ENCODE peak calls at places on chromosomes 6 and 20, in eight cellular contexts. M is left ventricle myocardium inferior; X is GM13976; D is lower lobe of right lung; T is CD8-positive, alpha-beta T cell; I is foreskin fibroblast; O is transverse colon; A is Peyer's patch. Y is an unnamed sample.

GRCh38 chr6:118963003-118963402 is 28.0 kb upstream of the MCM9 start:
- DNase-seq in M (no peak), X (no peak), D (no peak), T (no peak), I (peak; percentile 18), O (no peak), A (no peak), Y (no peak)

GRCh38 chr6:75458895-75459294 is 34.7 kb downstream of the FILIP1 start:
- DNase-seq in M (no peak), X (no peak), D (no peak), T (no peak), I (peak; percentile 83), O (no peak), A (no peak), Y (no peak)

GRCh38 chr6:46914279-46914810 is 7.4 kb downstream of the ADGRF5 start:
- DNase-seq in M (no peak), X (no peak), D (no peak), T (no peak), I (no peak), O (no peak), A (no peak), Y (no peak)

GRCh38 chr6:1390071-1390804 is 862 bp downstream of the FOXF2 start:
- DNase-seq in M (no peak), X (no peak), D (no peak), T (no peak), I (peak; percentile 64), O (no peak), A (no peak), Y (no peak)

GRCh38 chr20:39851459-39851858 is 837.6 kb downstream of the MAFB start:
- DNase-seq in M (no peak), X (no peak), D (no peak), T (no peak), I (peak; percentile 42), O (no peak), A (no peak), Y (no peak)

GRCh38 chr6:109961666-109962065 is 16.4 kb upstream of the GPR6 start:
- DNase-seq in M (no peak), X (no peak), D (no peak), T (no peak), I (peak; percentile 10), O (no peak), A (no peak), Y (no peak)

GRCh38 chr6:134187154-134187553 is 130.8 kb downstream of the SGK1 start:
- DNase-seq in M (no peak), X (no peak), D (no peak), T (no peak), I (no peak), O (no peak), A (no peak), Y (no peak)

GRCh38 chr6:137216106-137216505 is 3.1 kb downstream of the IFNGR1 start:
- DNase-seq in M (no peak), X (no peak), D (no peak), T (no peak), I (peak; percentile 70), O (no peak), A (no peak), Y (no peak)

GRCh38 chr6:165716886-165717285 is 53.8 kb upstream of the PDE10A start:
- DNase-seq in M (no peak), X (no peak), D (no peak), T (no peak), I (peak; percentile 1), O (no peak), A (no peak), Y (no peak)

GRCh38 chr20:14700641-14700965 is 363.2 kb upstream of the FLRT3 start:
- DNase-seq in M (no peak), X (no peak), D (no peak), T (no peak), I (peak; percentile 69), O (peak; percentile 14), A (no peak), Y (no peak)

GRCh38 chr20:24955045-24955444 is 6.0 kb downstream of the CST7 start:
- DNase-seq in M (no peak), X (peak; percentile 60), D (peak; percentile 16), T (no peak), I (no peak), O (no peak), A (no peak), Y (no peak)

GRCh38 chr6:82033631-82034211 is 213.8 kb downstream of the IBTK start:
- DNase-seq in M (peak; percentile 46), X (no peak), D (no peak), T (no peak), I (no peak), O (no peak), A (no peak), Y (no peak)

GRCh38 chr6:56515081-56515905 is 127.4 kb downstream of the DST start:
- DNase-seq in M (no peak), X (no peak), D (no peak), T (no peak), I (no peak), O (no peak), A (no peak), Y (no peak)

GRCh38 chr6:56516003-56516402 is 126.7 kb downstream of the DST start:
- DNase-seq in M (no peak), X (no peak), D (no peak), T (no peak), I (no peak), O (no peak), A (no peak), Y (no peak)

GRCh38 chr6:56518995-56519767 is 123.5 kb downstream of the DST start:
- DNase-seq in M (no peak), X (no peak), D (no peak), T (no peak), I (no peak), O (no peak), A (no peak), Y (no peak)

GRCh38 chr6:56514395-56514794 is 128.3 kb downstream of the DST start:
- DNase-seq in M (no peak), X (no peak), D (no peak), T (no peak), I (no peak), O (no peak), A (no peak), Y (no peak)

GRCh38 chr6:56517155-56517745 is 125.4 kb downstream of the DST start:
- DNase-seq in M (no peak), X (no peak), D (no peak), T (no peak), I (peak; percentile 78), O (no peak), A (no peak), Y (no peak)
- TF ChIP-seq CTCF in M (no peak), X (no peak), D (no peak), T (no peak), I (no peak), O (no peak), A (no peak), Y (no peak)

DNA sequence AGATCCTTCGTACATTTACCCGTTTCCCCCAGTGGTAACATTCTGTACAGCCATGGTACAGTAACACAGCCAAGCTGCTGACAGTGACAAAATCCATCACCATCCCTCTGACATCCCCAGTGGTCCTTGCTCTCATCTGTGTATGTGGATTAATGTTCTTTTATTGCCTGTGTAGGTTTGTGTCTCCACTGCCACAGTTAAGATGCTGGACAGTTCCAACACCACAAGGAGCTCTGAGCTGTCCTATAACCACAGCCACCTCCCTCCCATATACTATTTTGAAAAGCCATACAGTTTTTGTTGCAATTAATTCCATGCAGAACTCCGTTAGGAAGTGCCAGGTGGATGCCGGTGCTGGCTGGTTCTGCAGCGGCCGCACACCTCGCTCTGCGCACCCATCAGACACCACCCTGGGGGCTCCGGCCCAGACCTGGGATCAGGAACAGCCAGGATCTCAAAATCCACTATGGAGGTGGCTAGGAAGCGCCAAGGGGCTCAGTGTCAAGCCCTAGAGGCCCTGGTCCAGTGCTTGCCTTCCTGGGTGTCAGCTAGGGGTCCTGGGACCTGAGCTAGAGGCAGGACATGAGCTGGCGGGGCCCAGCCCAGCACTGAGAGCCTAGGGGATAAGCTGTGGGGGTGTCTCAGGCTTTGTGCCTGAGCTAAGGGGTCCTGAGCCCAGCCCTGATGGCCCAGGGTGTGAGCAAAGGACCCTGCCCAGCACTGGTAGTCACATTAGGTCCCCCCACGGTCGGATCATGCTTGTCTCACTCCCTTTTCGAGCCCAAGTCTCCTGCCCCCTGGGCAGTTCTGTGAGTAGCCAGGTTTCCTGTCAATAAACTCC is 93.3 kb upstream of the PMEPA1 start:
- DNase-seq in M (no peak), X (no peak), D (no peak), T (no peak), I (no peak), O (no peak), A (no peak), Y (no peak)
- TF ChIP-seq CTCF in M (no peak), X (no peak), D (no peak), T (no peak), I (no peak), O (no peak), A (no peak), Y (no peak)

GRCh38 chr6:72321741-72322140 is 300.1 kb upstream of the KCNQ5 start:
- DNase-seq in M (no peak), X (no peak), D (no peak), T (no peak), I (peak; percentile 60), O (no peak), A (no peak), Y (no peak)
- TF ChIP-seq CTCF in M (no peak), X (no peak), D (no peak), T (no peak), I (no peak), O (no peak), A (no peak), Y (no peak)

DNA sequence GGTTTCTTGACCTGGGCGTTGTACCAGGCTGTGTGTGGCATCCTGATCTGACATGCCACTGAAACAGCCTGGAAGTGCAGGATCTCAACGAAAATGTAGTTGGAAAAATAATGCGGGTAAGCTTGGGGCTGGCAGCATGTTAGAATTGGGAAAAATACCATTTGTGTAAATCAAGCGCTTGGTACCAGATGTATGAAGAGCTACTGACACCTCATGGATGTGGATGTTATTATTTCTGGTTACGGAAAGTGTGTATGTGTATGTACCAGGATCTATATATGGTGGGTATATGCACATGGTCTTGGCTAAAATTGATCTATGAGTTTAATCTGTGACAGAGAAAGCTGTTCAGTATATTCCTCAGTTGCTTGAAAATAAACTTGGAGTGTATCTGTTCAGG is 22.7 kb downstream of the HIVEP1 start:
- DNase-seq in M (no peak), X (no peak), D (no peak), T (no peak), I (peak; percentile 19), O (no peak), A (no peak), Y (no peak)
- TF ChIP-seq CTCF in M (no peak), X (no peak), D (no peak), T (no peak), I (no peak), O (no peak), A (no peak), Y (no peak)

DNA sequence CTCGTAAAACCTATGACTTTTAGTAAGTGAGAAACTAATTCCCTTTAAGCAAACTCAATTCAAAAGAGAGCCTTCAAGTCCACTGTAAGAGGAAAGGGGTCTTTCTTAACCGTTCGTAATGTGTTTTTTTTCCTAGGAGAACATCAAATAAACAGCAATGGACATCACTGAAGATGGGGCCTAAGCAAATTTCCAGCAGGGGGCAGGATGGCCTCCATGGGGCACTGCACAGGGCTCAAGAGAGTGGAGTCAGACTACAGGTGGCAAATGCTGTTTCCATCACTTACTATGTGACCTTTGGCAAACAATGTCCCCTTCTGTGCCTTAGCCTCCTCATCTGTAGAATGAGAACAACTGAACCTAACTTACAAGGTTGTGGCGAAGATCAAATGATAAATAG is 88.7 kb downstream of the ARHGAP18 start:
- DNase-seq in M (no peak), X (peak; percentile 11), D (no peak), T (peak; percentile 54), I (no peak), O (peak; percentile 24), A (peak; percentile 75), Y (no peak)
- TF ChIP-seq CTCF in M (peak; percentile 49), X (no peak), D (peak; percentile 34), T (no peak), I (peak; percentile 36), O (peak; percentile 19), A (no peak), Y (no peak)

GRCh38 chr6:385614-386013 is 5.9 kb upstream of the IRF4 start:
- DNase-seq in M (no peak), X (no peak), D (no peak), T (no peak), I (no peak), O (no peak), A (no peak), Y (no peak)
- TF ChIP-seq CTCF in M (no peak), X (no peak), D (no peak), T (no peak), I (no peak), O (no peak), A (no peak), Y (no peak)